ENCODE peak calls at places on chromosome 22, in six cellular contexts. One of them, this sample, is unnamed.

GRCh38 chr22:34334893-34335292 is 414.6 kb upstream of the LARGE1 start:
- DNase-seq in CD4-positive, alpha-beta T cell: no peak
- DNase-seq in cardiac muscle cell: no peak
- DNase-seq in GM23338: peak; percentile 51
- DNase-seq in coronary artery: no peak
- DNase-seq in pancreas: no peak
- DNase-seq in this sample: no peak

GRCh38 chr22:25749420-25750169 is 7.6 kb downstream of the MYO18B start:
- DNase-seq in CD4-positive, alpha-beta T cell: no peak
- DNase-seq in cardiac muscle cell: no peak
- DNase-seq in GM23338: no peak
- DNase-seq in coronary artery: no peak
- DNase-seq in pancreas: no peak
- DNase-seq in this sample: no peak

GRCh38 chr22:43346521-43346929 is 3.4 kb upstream of the SCUBE1 start:
- DNase-seq in CD4-positive, alpha-beta T cell: peak; percentile 52
- DNase-seq in cardiac muscle cell: peak; percentile 73
- DNase-seq in GM23338: peak; percentile 85
- DNase-seq in coronary artery: no peak
- DNase-seq in pancreas: peak; percentile 79
- DNase-seq in this sample: no peak

GRCh38 chr22:37123649-37124048 is 14.1 kb upstream of the TMPRSS6 start:
- DNase-seq in CD4-positive, alpha-beta T cell: no peak
- DNase-seq in cardiac muscle cell: no peak
- DNase-seq in GM23338: no peak
- DNase-seq in coronary artery: no peak
- DNase-seq in pancreas: no peak
- DNase-seq in this sample: no peak

GRCh38 chr22:47437110-47437509 is 674.7 kb downstream of the TBC1D22A start:
- DNase-seq in CD4-positive, alpha-beta T cell: no peak
- DNase-seq in cardiac muscle cell: no peak
- DNase-seq in GM23338: no peak
- DNase-seq in coronary artery: no peak
- DNase-seq in pancreas: no peak
- DNase-seq in this sample: no peak

GRCh38 chr22:35630387-35630793 is 13.3 kb upstream of the MB start:
- DNase-seq in CD4-positive, alpha-beta T cell: no peak
- DNase-seq in cardiac muscle cell: peak; percentile 15
- DNase-seq in GM23338: peak; percentile 39
- DNase-seq in coronary artery: no peak
- DNase-seq in pancreas: peak; percentile 41
- DNase-seq in this sample: no peak

GRCh38 chr22:20154602-20155183 is 3.8 kb upstream of the CCDC188 start:
- DNase-seq in CD4-positive, alpha-beta T cell: no peak
- DNase-seq in cardiac muscle cell: no peak
- DNase-seq in GM23338: peak; percentile 58
- DNase-seq in coronary artery: no peak
- DNase-seq in pancreas: no peak
- DNase-seq in this sample: no peak

GRCh38 chr22:24727218-24727851 is 47.2 kb downstream of the PIWIL3 start:
- DNase-seq in CD4-positive, alpha-beta T cell: no peak
- DNase-seq in cardiac muscle cell: no peak
- DNase-seq in GM23338: no peak
- DNase-seq in coronary artery: no peak
- DNase-seq in pancreas: no peak
- DNase-seq in this sample: no peak

GRCh38 chr22:35966314-35967045 is 62.1 kb downstream of the RBFOX2 start:
- DNase-seq in CD4-positive, alpha-beta T cell: no peak
- DNase-seq in cardiac muscle cell: no peak
- DNase-seq in GM23338: no peak
- DNase-seq in coronary artery: no peak
- DNase-seq in pancreas: no peak
- DNase-seq in this sample: no peak

GRCh38 chr22:43230983-43231723 is 44.2 kb upstream of the TTLL12 start:
- DNase-seq in CD4-positive, alpha-beta T cell: peak; percentile 59
- DNase-seq in cardiac muscle cell: peak; percentile 71
- DNase-seq in GM23338: peak; percentile 93
- DNase-seq in coronary artery: no peak
- DNase-seq in pancreas: peak; percentile 82
- DNase-seq in this sample: no peak

GRCh38 chr22:16601437-16602223 is 9.0 kb upstream of the CCT8L2 start:
- DNase-seq in CD4-positive, alpha-beta T cell: no peak
- DNase-seq in cardiac muscle cell: peak; percentile 0
- DNase-seq in GM23338: peak; percentile 17
- DNase-seq in coronary artery: no peak
- DNase-seq in pancreas: peak; percentile 57
- DNase-seq in this sample: no peak

GRCh38 chr22:46432164-46433068 is 96.9 kb downstream of the TRMU start:
- DNase-seq in CD4-positive, alpha-beta T cell: peak; percentile 5
- DNase-seq in cardiac muscle cell: no peak
- DNase-seq in GM23338: no peak
- DNase-seq in coronary artery: no peak
- DNase-seq in pancreas: no peak
- DNase-seq in this sample: no peak

GRCh38 chr22:35140879-35141745 is 75.2 kb downstream of the ISX start:
- DNase-seq in CD4-positive, alpha-beta T cell: no peak
- DNase-seq in cardiac muscle cell: peak; percentile 60
- DNase-seq in GM23338: peak; percentile 90
- DNase-seq in coronary artery: no peak
- DNase-seq in pancreas: no peak
- DNase-seq in this sample: no peak

GRCh38 chr22:43964314-43964857 is 9.1 kb downstream of the SAMM50 start:
- DNase-seq in CD4-positive, alpha-beta T cell: no peak
- DNase-seq in cardiac muscle cell: no peak
- DNase-seq in GM23338: no peak
- DNase-seq in coronary artery: peak; percentile 35
- DNase-seq in pancreas: no peak
- DNase-seq in this sample: no peak

GRCh38 chr22:19131685-19132015 is 542 bp downstream of the TSSK2 start:
- DNase-seq in CD4-positive, alpha-beta T cell: no peak
- DNase-seq in cardiac muscle cell: no peak
- DNase-seq in GM23338: no peak
- DNase-seq in coronary artery: no peak
- DNase-seq in pancreas: no peak
- DNase-seq in this sample: no peak

GRCh38 chr22:19128009-19128401 is 3.1 kb upstream of the TSSK2 start:
- DNase-seq in CD4-positive, alpha-beta T cell: no peak
- DNase-seq in cardiac muscle cell: no peak
- DNase-seq in GM23338: no peak
- DNase-seq in coronary artery: no peak
- DNase-seq in pancreas: no peak
- DNase-seq in this sample: no peak

GRCh38 chr22:19128946-19129727 is 2.0 kb upstream of the TSSK2 start:
- DNase-seq in CD4-positive, alpha-beta T cell: no peak
- DNase-seq in cardiac muscle cell: no peak
- DNase-seq in GM23338: no peak
- DNase-seq in coronary artery: no peak
- DNase-seq in pancreas: no peak
- DNase-seq in this sample: no peak

GRCh38 chr22:19130959-19131684 is at the start of gene TSSK2:
- DNase-seq in CD4-positive, alpha-beta T cell: no peak
- DNase-seq in cardiac muscle cell: no peak
- DNase-seq in GM23338: peak; percentile 42
- DNase-seq in coronary artery: no peak
- DNase-seq in pancreas: peak; percentile 43
- DNase-seq in this sample: no peak

DNA sequence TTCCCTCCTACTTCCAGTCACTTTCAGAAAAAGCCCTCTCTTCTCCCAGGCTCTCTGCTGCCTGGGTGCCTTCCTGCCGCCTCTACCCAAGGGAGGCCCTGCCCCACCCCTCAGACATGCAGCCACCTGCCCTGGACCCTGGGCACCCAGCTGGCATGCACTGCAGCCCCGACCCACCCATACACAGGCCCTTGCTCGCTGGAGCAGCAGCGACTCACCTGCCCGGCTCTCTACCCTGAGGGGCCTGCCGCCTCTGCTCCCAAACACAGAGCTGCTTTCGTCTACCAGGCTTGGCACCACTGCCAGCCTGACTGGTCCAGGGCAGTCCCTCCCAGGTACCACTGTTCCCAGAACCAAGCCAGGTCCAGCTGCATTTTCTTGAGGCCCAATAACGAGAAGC is 1.2 kb upstream of the TSSK2 start:
- DNase-seq in CD4-positive, alpha-beta T cell: no peak
- DNase-seq in cardiac muscle cell: no peak
- DNase-seq in GM23338: no peak
- DNase-seq in coronary artery: no peak
- DNase-seq in pancreas: no peak
- DNase-seq in this sample: no peak
- H3K27ac ChIP-seq in CD4-positive, alpha-beta T cell: no peak overlapping the region
- H3K27ac ChIP-seq in cardiac muscle cell: no peak overlapping the region
- H3K27ac ChIP-seq in GM23338: no peak overlapping the region
- H3K27ac ChIP-seq in coronary artery: no peak overlapping the region
- H3K27ac ChIP-seq in pancreas: no peak overlapping the region
- H3K27ac ChIP-seq in this sample: no peak overlapping the region

GRCh38 chr22:29606320-29606719 is 2.9 kb downstream of the NF2 start:
- DNase-seq in CD4-positive, alpha-beta T cell: no peak
- DNase-seq in cardiac muscle cell: no peak
- DNase-seq in GM23338: peak; percentile 42
- DNase-seq in coronary artery: no peak
- DNase-seq in pancreas: no peak
- DNase-seq in this sample: no peak

GRCh38 chr22:29607426-29607825 is 4.0 kb downstream of the NF2 start:
- DNase-seq in CD4-positive, alpha-beta T cell: no peak
- DNase-seq in cardiac muscle cell: no peak
- DNase-seq in GM23338: no peak
- DNase-seq in coronary artery: no peak
- DNase-seq in pancreas: no peak
- DNase-seq in this sample: no peak

GRCh38 chr22:29610780-29611179 is 7.3 kb downstream of the NF2 start:
- DNase-seq in CD4-positive, alpha-beta T cell: no peak
- DNase-seq in cardiac muscle cell: no peak
- DNase-seq in GM23338: no peak
- DNase-seq in coronary artery: no peak
- DNase-seq in pancreas: no peak
- DNase-seq in this sample: no peak

GRCh38 chr22:29605236-29605850 is 1.9 kb downstream of the NF2 start:
- DNase-seq in CD4-positive, alpha-beta T cell: no peak
- DNase-seq in cardiac muscle cell: no peak
- DNase-seq in GM23338: no peak
- DNase-seq in coronary artery: no peak
- DNase-seq in pancreas: no peak
- DNase-seq in this sample: no peak

DNA sequence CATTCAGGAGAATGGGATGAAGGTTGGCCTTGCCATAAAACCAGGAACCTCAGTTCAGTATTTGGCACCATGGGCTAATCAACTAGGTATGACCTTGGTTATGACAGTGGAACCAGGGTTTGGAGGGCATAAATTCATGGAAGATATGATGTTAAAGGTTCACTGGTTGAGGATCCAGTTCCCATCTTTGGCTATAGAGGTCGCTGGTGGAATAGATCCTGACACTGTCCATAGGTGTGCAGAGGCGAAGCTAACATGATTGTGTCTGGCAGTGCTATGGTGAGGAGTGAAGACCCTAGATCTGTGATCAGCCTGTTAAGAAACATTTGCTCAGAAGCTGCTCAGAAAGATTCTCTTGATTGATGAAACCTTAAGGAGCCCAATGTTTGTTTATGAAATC is 5.7 kb downstream of the NF2 start:
- DNase-seq in CD4-positive, alpha-beta T cell: no peak
- DNase-seq in cardiac muscle cell: peak; percentile 31
- DNase-seq in GM23338: peak; percentile 52
- DNase-seq in coronary artery: no peak
- DNase-seq in pancreas: no peak
- DNase-seq in this sample: no peak
- H3K27ac ChIP-seq in CD4-positive, alpha-beta T cell: no peak overlapping the region
- H3K27ac ChIP-seq in cardiac muscle cell: no peak overlapping the region
- H3K27ac ChIP-seq in GM23338: no peak overlapping the region
- H3K27ac ChIP-seq in coronary artery: no peak overlapping the region
- H3K27ac ChIP-seq in pancreas: no peak overlapping the region
- H3K27ac ChIP-seq in this sample: no peak overlapping the region

DNA sequence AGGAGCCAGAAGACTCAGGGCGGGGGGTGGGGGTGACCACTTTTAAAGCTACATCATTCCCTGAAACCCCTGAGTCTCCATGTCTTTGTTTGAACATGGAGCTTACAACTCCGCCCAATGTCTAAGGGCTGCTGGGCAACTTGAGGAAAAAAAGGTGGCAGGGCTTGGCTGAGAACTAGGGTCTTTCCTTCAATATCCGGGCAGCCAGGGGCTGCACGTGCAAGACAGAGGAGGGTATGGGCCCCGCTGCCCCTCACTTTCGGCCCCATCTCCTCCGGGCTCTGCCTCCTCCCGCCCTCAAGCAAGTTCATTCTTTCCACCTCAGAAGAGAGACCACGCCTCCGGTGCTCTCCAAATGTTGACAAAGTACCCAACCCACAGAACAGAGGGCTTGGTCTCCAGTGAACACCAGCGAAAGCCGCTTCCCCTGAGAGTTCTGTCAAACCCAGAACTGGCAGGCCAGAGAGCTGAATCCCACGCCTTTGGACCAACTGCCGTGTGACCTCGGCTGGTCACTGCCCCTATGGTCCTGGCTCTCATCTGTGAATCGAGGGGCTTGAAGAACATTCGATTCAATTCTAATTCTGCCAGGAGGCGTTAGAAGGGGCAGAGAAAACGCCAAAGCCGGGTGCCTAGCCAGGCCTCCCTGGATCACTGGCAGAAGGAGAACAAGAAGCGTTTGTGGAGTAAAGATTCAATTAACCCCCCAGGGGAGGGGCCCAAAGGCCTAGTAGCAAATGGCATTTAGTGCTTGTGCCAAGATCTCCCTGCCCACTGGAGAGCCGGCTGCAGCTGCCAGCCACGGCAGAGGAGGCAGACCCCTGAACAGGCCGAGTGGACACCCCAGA is 7.3 kb downstream of the PDGFB start:
- DNase-seq in CD4-positive, alpha-beta T cell: no peak
- DNase-seq in cardiac muscle cell: no peak
- DNase-seq in GM23338: no peak
- DNase-seq in coronary artery: no peak
- DNase-seq in pancreas: no peak
- DNase-seq in this sample: no peak
- H3K27ac ChIP-seq in CD4-positive, alpha-beta T cell: no peak overlapping the region
- H3K27ac ChIP-seq in cardiac muscle cell: peak overlapping the region; percentile 88
- H3K27ac ChIP-seq in GM23338: no peak overlapping the region
- H3K27ac ChIP-seq in coronary artery: no peak overlapping the region
- H3K27ac ChIP-seq in pancreas: no peak overlapping the region
- H3K27ac ChIP-seq in this sample: no peak overlapping the region

GRCh38 chr22:41539146-41540005 is 4.9 kb downstream of the POLR3H start:
- DNase-seq in CD4-positive, alpha-beta T cell: no peak
- DNase-seq in cardiac muscle cell: no peak
- DNase-seq in GM23338: no peak
- DNase-seq in coronary artery: no peak
- DNase-seq in pancreas: no peak
- DNase-seq in this sample: no peak

GRCh38 chr22:41538583-41538982 is 5.7 kb downstream of the POLR3H start:
- DNase-seq in CD4-positive, alpha-beta T cell: no peak
- DNase-seq in cardiac muscle cell: no peak
- DNase-seq in GM23338: no peak
- DNase-seq in coronary artery: no peak
- DNase-seq in pancreas: no peak
- DNase-seq in this sample: no peak

GRCh38 chr22:41535244-41535643 is 9.0 kb downstream of the POLR3H start:
- DNase-seq in CD4-positive, alpha-beta T cell: no peak
- DNase-seq in cardiac muscle cell: peak; percentile 36
- DNase-seq in GM23338: peak; percentile 75
- DNase-seq in coronary artery: no peak
- DNase-seq in pancreas: no peak
- DNase-seq in this sample: no peak

GRCh38 chr22:41540006-41540315 is 4.3 kb downstream of the POLR3H start:
- DNase-seq in CD4-positive, alpha-beta T cell: no peak
- DNase-seq in cardiac muscle cell: no peak
- DNase-seq in GM23338: no peak
- DNase-seq in coronary artery: no peak
- DNase-seq in pancreas: no peak
- DNase-seq in this sample: no peak

GRCh38 chr22:41537203-41537602 is 7.1 kb downstream of the POLR3H start:
- DNase-seq in CD4-positive, alpha-beta T cell: no peak
- DNase-seq in cardiac muscle cell: no peak
- DNase-seq in GM23338: no peak
- DNase-seq in coronary artery: no peak
- DNase-seq in pancreas: no peak
- DNase-seq in this sample: no peak
- H3K27ac ChIP-seq in CD4-positive, alpha-beta T cell: no peak overlapping the region
- H3K27ac ChIP-seq in cardiac muscle cell: no peak overlapping the region
- H3K27ac ChIP-seq in GM23338: no peak overlapping the region
- H3K27ac ChIP-seq in coronary artery: no peak overlapping the region
- H3K27ac ChIP-seq in pancreas: no peak overlapping the region
- H3K27ac ChIP-seq in this sample: no peak overlapping the region